ENCODE peak calls at places on chromosomes 5 and 9, in five cellular contexts. E, T, F, D and B are unnamed samples.

GRCh38 chr9:92507005-92507404 is 24.7 kb upstream of the ASPN start:
- DNase-seq in E (no peak), D (no peak), F (no peak), T (no peak), B (no peak)

GRCh38 chr9:133141833-133142594 is 21.0 kb upstream of the RALGDS start:
- DNase-seq in T (no peak), D (no peak), F (no peak), E (no peak), B (no peak)

GRCh38 chr5:177176175-177176704 is 42.7 kb downstream of the NSD1 start:
- DNase-seq in T (no peak), E (no peak), D (no peak), F (no peak), B (no peak)

GRCh38 chr5:130278136-130278535 is 373.9 kb downstream of the CHSY3 start:
- DNase-seq in E (no peak), F (no peak), T (no peak), D (no peak), B (no peak)

GRCh38 chr5:138724470-138725146 is 28.6 kb upstream of the CTNNA1 start:
- DNase-seq in T (no peak), F (no peak), D (no peak), E (no peak), B (no peak)

GRCh38 chr5:165086424-165086823 is 1581.0 kb downstream of the MAT2B start:
- DNase-seq in D (no peak), F (no peak), E (no peak), T (no peak), B (no peak)

GRCh38 chr5:110536120-110537115 is 190.1 kb downstream of the TMEM232 start:
- DNase-seq in E (no peak), D (no peak), F (no peak), T (no peak), B (no peak)

GRCh38 chr9:69396759-69397158 is 71.7 kb downstream of the ENTREP1 start:
- DNase-seq in E (no peak), T (no peak), F (no peak), D (no peak), B (no peak)

GRCh38 chr5:988316-988715 is 20.3 kb upstream of the NKD2 start:
- DNase-seq in F (no peak), T (no peak), E (no peak), D (no peak), B (no peak)

GRCh38 chr5:176866913-176867312 is 32.2 kb downstream of the HK3 start:
- DNase-seq in T (no peak), E (no peak), F (no peak), D (peak; percentile 49), B (no peak)

GRCh38 chr5:149283611-149284480 is 12.2 kb downstream of the AFAP1L1 start:
- DNase-seq in F (no peak), T (no peak), E (no peak), D (no peak), B (no peak)

GRCh38 chr5:180844858-180845257 is 16.2 kb downstream of the ZFP62 start:
- DNase-seq in E (no peak), D (no peak), T (no peak), F (no peak), B (no peak)

GRCh38 chr9:137670391-137671195 is 51.8 kb downstream of the EHMT1 start:
- DNase-seq in D (peak; percentile 89), T (no peak), E (no peak), F (peak; percentile 85), B (no peak)

GRCh38 chr5:140840978-140841962 is at the start of gene PCDHA8:
- DNase-seq in D (peak; percentile 40), T (peak; percentile 20), E (no peak), F (peak; percentile 48), B (no peak)

GRCh38 chr9:137605146-137606004 is at the start of gene ARRDC1:
- DNase-seq in F (peak; percentile 91), E (peak; percentile 85), D (peak; percentile 94), T (peak; percentile 66), B (peak; percentile 45)

GRCh38 chr9:16371306-16371705 is 499.2 kb downstream of the BNC2 start:
- DNase-seq in D (no peak), T (no peak), E (no peak), F (no peak), B (no peak)

GRCh38 chr5:161709239-161709638 is 23.7 kb downstream of the GABRA6 start:
- DNase-seq in D (no peak), E (no peak), F (no peak), T (no peak), B (no peak)

GRCh38 chr5:133869675-133869978 is 98.8 kb downstream of the C5orf15 start:
- DNase-seq in F (no peak), E (no peak), T (no peak), D (no peak), B (no peak)

GRCh38 chr9:98190757-98191105 is 1.7 kb downstream of the CORO2A start:
- DNase-seq in D (no peak), E (no peak), F (no peak), T (no peak), B (no peak)

GRCh38 chr9:27154923-27155322 is 45.9 kb downstream of the TEK start:
- DNase-seq in E (peak; percentile 95), T (no peak), D (no peak), F (no peak), B (no peak)
- TF ChIP-seq CEBPB in E (no peak), T (no peak), D (no peak), F (no peak), B (no peak)

DNA sequence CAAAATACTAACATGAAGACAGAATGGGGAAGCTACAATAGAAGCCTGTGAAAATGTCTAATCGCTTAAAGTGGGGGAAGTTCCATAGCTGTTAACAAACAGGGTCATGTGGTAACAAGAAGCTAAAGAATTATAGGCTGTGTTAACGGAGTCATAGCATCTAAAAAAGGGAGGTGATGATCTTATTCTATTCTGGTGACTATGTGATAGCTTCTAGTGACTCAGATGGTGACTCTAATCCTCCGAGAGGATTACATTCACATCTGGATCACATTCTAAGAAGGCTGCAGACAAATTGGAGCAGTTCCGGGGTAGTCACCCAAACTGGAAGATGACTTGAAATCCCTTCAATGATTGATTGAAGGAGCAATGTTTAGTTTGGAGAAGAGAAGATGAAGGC is 142.1 kb downstream of the LIFR start:
- DNase-seq in F (no peak), T (no peak), E (peak; percentile 53), D (no peak), B (no peak)
- TF ChIP-seq CEBPB in F (no peak), T (no peak), E (no peak), D (no peak), B (no peak)

GRCh38 chr9:127333326-127334064 is 63.5 kb upstream of the SLC2A8 start:
- DNase-seq in D (peak; percentile 10), E (no peak), F (no peak), T (no peak), B (no peak)
- TF ChIP-seq CEBPB in D (peak; percentile 57), E (no peak), F (no peak), T (no peak), B (no peak)

DNA sequence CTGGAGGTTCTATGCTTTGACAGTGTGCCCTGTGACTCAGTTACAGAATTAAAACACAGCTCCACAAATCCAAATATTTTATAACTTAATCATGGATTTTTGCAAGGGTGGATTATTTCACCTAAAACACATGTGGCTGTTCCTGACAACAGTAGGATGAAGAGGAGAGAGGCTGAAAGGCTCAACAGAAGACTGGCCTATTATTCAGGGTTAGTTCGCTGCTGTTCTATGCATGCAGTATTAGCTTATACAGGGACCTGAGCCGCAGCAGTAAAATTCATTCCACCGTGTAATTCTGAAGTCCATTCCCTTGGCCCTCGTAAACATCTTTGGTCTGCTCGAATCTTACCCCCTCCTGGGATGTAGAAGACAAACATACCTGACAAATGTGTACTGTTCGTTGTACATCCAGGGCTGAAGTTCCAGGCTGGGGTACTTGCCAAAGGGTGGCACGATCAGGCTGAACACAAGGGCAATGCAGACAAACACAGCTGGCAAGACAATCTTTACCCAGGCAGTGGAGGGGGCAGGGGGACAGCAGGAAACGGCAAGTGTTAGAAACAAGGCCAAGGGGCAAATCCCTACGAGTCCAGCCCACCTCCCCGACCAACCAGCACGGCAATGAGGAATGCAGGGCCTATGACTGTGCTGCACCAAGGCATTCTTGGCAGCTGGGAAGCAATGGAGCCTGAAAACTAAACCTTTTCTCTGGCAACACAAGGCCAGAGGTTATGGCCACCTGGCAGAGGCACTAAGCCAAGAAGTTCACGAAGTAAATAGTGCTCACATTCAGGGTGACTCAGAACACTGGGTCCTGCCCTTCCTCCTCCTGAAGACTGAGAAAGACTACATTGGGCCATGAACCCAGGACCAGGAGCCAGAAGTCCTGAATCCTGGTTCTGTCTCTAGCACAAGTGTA is 46.8 kb downstream of the NIPSNAP3B start:
- DNase-seq in T (peak; percentile 8), E (peak; percentile 59), F (no peak), D (no peak), B (no peak)
- TF ChIP-seq CEBPB in T (no peak), E (no peak), F (no peak), D (no peak), B (no peak)

GRCh38 chr9:95726756-95727155 is 148.7 kb upstream of the ERCC6L2 start:
- DNase-seq in E (peak; percentile 59), T (peak; percentile 36), D (peak; percentile 52), F (peak; percentile 48), B (no peak)

GRCh38 chr9:95731876-95732275 is 143.6 kb upstream of the ERCC6L2 start:
- DNase-seq in F (no peak), D (no peak), T (no peak), E (no peak), B (no peak)

GRCh38 chr9:95729066-95729465 is 146.4 kb upstream of the ERCC6L2 start:
- DNase-seq in F (no peak), E (no peak), D (no peak), T (no peak), B (no peak)

GRCh38 chr9:95727947-95728546 is 147.4 kb upstream of the ERCC6L2 start:
- DNase-seq in E (no peak), T (no peak), F (no peak), D (no peak), B (no peak)

DNA sequence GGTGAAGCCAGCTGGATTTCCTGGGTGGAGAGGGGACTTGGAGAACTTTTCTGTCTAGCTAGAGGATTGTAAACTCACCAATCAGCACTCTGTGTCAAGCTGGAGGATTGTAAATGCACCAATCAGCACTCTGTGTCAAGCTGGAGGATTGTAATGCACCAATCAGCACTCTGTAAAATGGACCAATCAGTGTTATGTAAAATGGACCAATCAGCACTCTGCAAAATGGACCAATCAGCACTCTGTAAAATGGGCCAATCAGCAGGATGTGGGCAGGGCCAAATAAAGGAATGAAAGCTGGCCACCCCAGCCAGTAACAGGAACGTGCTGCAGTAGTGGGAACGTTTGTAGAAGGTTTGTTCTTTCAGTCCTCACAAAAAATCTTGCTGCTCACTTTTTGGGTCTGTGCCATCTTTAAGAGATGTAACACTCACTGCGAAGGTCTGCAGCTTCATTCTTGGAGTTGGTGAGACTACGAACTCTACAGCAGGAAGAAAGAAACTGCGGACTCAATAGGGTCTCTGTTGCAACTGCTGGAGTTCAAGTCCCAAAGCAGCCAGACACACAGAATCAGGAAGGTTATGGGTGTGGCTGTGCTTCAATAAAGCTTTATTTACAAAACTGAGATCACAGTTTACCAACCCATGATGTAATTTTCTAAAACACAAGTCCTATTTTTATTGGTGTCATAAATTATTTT is 145.7 kb upstream of the ERCC6L2 start:
- DNase-seq in F (no peak), E (no peak), D (no peak), T (no peak), B (no peak)
- TF ChIP-seq CEBPB in F (no peak), E (no peak), D (no peak), T (no peak), B (no peak)

GRCh38 chr5:135182675-135183074 is 148.6 kb upstream of the PITX1 start:
- DNase-seq in D (no peak), E (no peak), F (no peak), T (no peak), B (no peak)
- TF ChIP-seq CEBPB in D (no peak), E (no peak), F (no peak), T (no peak), B (no peak)